ENCODE peak calls at places on chromosomes 2 and 18, in eight cellular contexts. L is stromal cell of bone marrow, U is AG20443, P is G401, F is renal cortical epithelial cell, Z is EL, D is hypothalamus, N is fibroblast of pulmonary artery. G is an unnamed sample.

GRCh38 chr18:59265246-59266018 is 7.8 kb downstream of the RAX start:
- DNase-seq in L (no peak), U (peak), P (no peak), F (no peak), Z (no peak), D (no peak), N (no peak), G (no peak)

GRCh38 chr2:178553047-178553446 is 72.8 kb downstream of the PLEKHA3 start:
- DNase-seq in L (peak), U (peak), P (no peak), F (peak), Z (peak), D (no peak), N (peak), G (no peak)

GRCh38 chr2:8282858-8283252 is 399.0 kb upstream of the ID2 start:
- DNase-seq in L (no peak), U (no peak), P (no peak), F (no peak), Z (no peak), D (no peak), N (no peak), G (no peak)

GRCh38 chr2:197240713-197241050 is 69.9 kb downstream of the ANKRD44 start:
- DNase-seq in L (no peak), U (no peak), P (no peak), F (no peak), Z (no peak), D (no peak), N (no peak), G (no peak)

GRCh38 chr2:3149441-3150217 is 228.0 kb downstream of the EIPR1 start:
- DNase-seq in L (no peak), U (no peak), P (no peak), F (no peak), Z (no peak), D (no peak), N (no peak), G (no peak)

GRCh38 chr2:69742170-69742952 is 427 bp downstream of the ANXA4 start:
- DNase-seq in L (no peak), U (no peak), P (no peak), F (no peak), Z (peak), D (no peak), N (no peak), G (no peak)

GRCh38 chr2:24917086-24917485 is 3.0 kb downstream of the ADCY3 start:
- DNase-seq in L (no peak), U (no peak), P (no peak), F (no peak), Z (peak), D (no peak), N (no peak), G (no peak)

GRCh38 chr2:10555810-10556111 is 107.6 kb upstream of the ODC1 start:
- DNase-seq in L (no peak), U (no peak), P (no peak), F (no peak), Z (no peak), D (no peak), N (no peak), G (no peak)

GRCh38 chr18:22563098-22563707 is 145.5 kb upstream of the CTAGE1 start:
- DNase-seq in L (peak), U (peak), P (peak), F (peak), Z (peak), D (no peak), N (peak), G (no peak)

GRCh38 chr2:45283764-45284620 is 274.7 kb upstream of the SIX2 start:
- DNase-seq in L (peak), U (peak), P (no peak), F (peak), Z (peak), D (no peak), N (peak), G (no peak)

GRCh38 chr2:157628282-157628531 is 457 bp downstream of the ACVR1C start:
- DNase-seq in L (no peak), U (peak), P (no peak), F (no peak), Z (no peak), D (no peak), N (no peak), G (no peak)

G was measured in esophagus muscularis mucosa.